ENCODE peak calls at places on chromosomes 11 and 22, in five cellular contexts. X is hepatocyte, S is HCT116, R is body of pancreas, P is GM23248. I is an unnamed sample.

GRCh38 chr22:19970479-19971275 is 29.1 kb upstream of the TXNRD2 start:
- DNase-seq in P (peak; percentile 68), R (peak; percentile 75), X (peak; percentile 74), S (no peak), I (peak; percentile 70)

GRCh38 chr11:6497069-6497839 is at the start of gene DNHD1:
- DNase-seq in R (no peak), X (no peak), S (no peak), P (no peak), I (no peak)

GRCh38 chr11:9250139-9250582 is 15.0 kb downstream of the DENND5A start:
- DNase-seq in S (no peak), R (no peak), X (no peak), P (no peak), I (peak; percentile 45)

GRCh38 chr11:31445621-31446020 is 63.8 kb downstream of the IMMP1L start:
- DNase-seq in S (no peak), R (no peak), X (no peak), P (no peak), I (no peak)

GRCh38 chr22:20946080-20946986 is 20.7 kb upstream of the AIFM3 start:
- DNase-seq in S (no peak), X (no peak), P (peak; percentile 60), R (no peak), I (no peak)

GRCh38 chr22:27456696-27457503 is 344.7 kb downstream of the MN1 start:
- DNase-seq in R (no peak), X (peak; percentile 62), S (no peak), P (peak; percentile 97), I (no peak)

GRCh38 chr11:10349806-10350205 is 44.9 kb downstream of the ADM start:
- DNase-seq in R (no peak), X (no peak), S (no peak), P (no peak), I (no peak)

GRCh38 chr11:133318221-133318620 is 214.1 kb downstream of the OPCML start:
- DNase-seq in X (no peak), R (no peak), S (no peak), P (no peak), I (no peak)

GRCh38 chr22:44671742-44672141 is 30.3 kb upstream of the PRR5 start:
- DNase-seq in P (peak; percentile 62), R (no peak), X (peak; percentile 83), S (no peak), I (no peak)

GRCh38 chr11:117375960-117376359 is 48.3 kb downstream of the CEP164 start:
- DNase-seq in X (no peak), P (no peak), S (no peak), R (no peak), I (no peak)

GRCh38 chr11:31060880-31061279 is 308.7 kb downstream of the DCDC1 start:
- DNase-seq in S (no peak), R (no peak), X (no peak), P (peak; percentile 55), I (peak; percentile 5)

GRCh38 chr11:10906521-10906920 is 48.7 kb upstream of the ZBED5 start:
- DNase-seq in X (no peak), R (no peak), P (peak; percentile 70), S (no peak), I (peak; percentile 86)

GRCh38 chr11:45399166-45399565 is 113.0 kb upstream of the SYT13 start:
- DNase-seq in X (no peak), R (no peak), S (no peak), P (no peak), I (no peak)

GRCh38 chr11:103484545-103484944 is 375.3 kb downstream of the DYNC2H1 start:
- DNase-seq in X (no peak), R (no peak), P (no peak), S (no peak), I (no peak)

GRCh38 chr11:49208006-49208721 is at the start of gene FOLH1:
- DNase-seq in R (peak; percentile 12), S (no peak), X (no peak), P (peak; percentile 24), I (no peak)

GRCh38 chr22:33896154-33896800 is 24.0 kb downstream of the LARGE1 start:
- DNase-seq in R (no peak), P (no peak), X (no peak), S (no peak), I (no peak)

GRCh38 chr11:82085493-82085892 is 648.2 kb downstream of the FAM181B start:
- DNase-seq in X (no peak), S (no peak), R (no peak), P (no peak), I (no peak)

GRCh38 chr11:109789911-109790310 is 303.3 kb upstream of the ZC3H12C start:
- DNase-seq in R (no peak), P (peak; percentile 54), S (no peak), X (no peak), I (no peak)

GRCh38 chr22:40919446-40919845 is 31.7 kb upstream of the RBX1 start:
- DNase-seq in P (peak; percentile 29), S (no peak), R (no peak), X (no peak), I (no peak)

GRCh38 chr22:32534252-32535215 is 59.9 kb downstream of the FBXO7 start:
- DNase-seq in X (peak; percentile 65), S (no peak), P (peak; percentile 85), R (peak; percentile 46), I (peak; percentile 17)

GRCh38 chr11:78465169-78465942 is 47.7 kb upstream of the GAB2 start:
- DNase-seq in X (no peak), S (no peak), P (no peak), R (no peak), I (no peak)

GRCh38 chr11:130436171-130436570 is 7.8 kb upstream of the ADAMTS8 start:
- DNase-seq in P (no peak), S (no peak), X (no peak), R (no peak), I (no peak)

GRCh38 chr11:46079662-46080061 is 41.6 kb downstream of the PHF21A start:
- DNase-seq in S (no peak), R (no peak), X (no peak), P (no peak), I (no peak)

GRCh38 chr11:63445720-63446119 is 45.2 kb downstream of the PLAAT5 start:
- DNase-seq in P (peak; percentile 67), S (no peak), R (no peak), X (no peak), I (no peak)

GRCh38 chr11:32893091-32893946 is 708 bp downstream of the QSER1 start:
- DNase-seq in X (peak; percentile 86), R (peak; percentile 53), S (no peak), P (peak; percentile 80), I (peak; percentile 79)

GRCh38 chr11:113618360-113618759 is 87.7 kb downstream of the TMPRSS5 start:
- DNase-seq in S (no peak), P (peak; percentile 81), X (no peak), R (no peak), I (no peak)

GRCh38 chr11:126969865-126970479 is 30.6 kb downstream of the KIRREL3 start:
- DNase-seq in P (peak; percentile 91), R (no peak), S (no peak), X (peak; percentile 34), I (peak; percentile 5)

GRCh38 chr11:8932564-8933180 is at the start of gene C11orf16:
- DNase-seq in S (no peak), X (no peak), R (no peak), P (no peak), I (peak; percentile 36)

GRCh38 chr11:119709638-119710346 is 19.2 kb downstream of the NECTIN1 start:
- DNase-seq in P (no peak), R (no peak), X (peak; percentile 75), S (no peak), I (peak; percentile 94)

GRCh38 chr11:116697011-116697410 is 75.8 kb downstream of the BUD13 start:
- DNase-seq in S (no peak), R (no peak), P (no peak), X (peak; percentile 44), I (no peak)

GRCh38 chr11:71459767-71460320 is 6.8 kb downstream of the NADSYN1 start:
- DNase-seq in P (no peak), S (no peak), X (no peak), R (no peak), I (no peak)

GRCh38 chr11:64566042-64566914 is 24.7 kb upstream of the SLC22A12 start:
- DNase-seq in S (peak; percentile 92), P (peak; percentile 88), R (peak; percentile 84), X (peak; percentile 90), I (peak; percentile 68)
- H3K4me3 ChIP-seq in S (peak overlapping the region; percentile 31), P (peak overlapping the region; percentile 58), R (no peak overlapping the region), X (no peak overlapping the region), I (peak overlapping the region; percentile 22)

GRCh38 chr22:29584975-29585374 is 4.1 kb upstream of the NIPSNAP1 start:
- DNase-seq in P (no peak), X (no peak), R (no peak), S (no peak), I (no peak)

GRCh38 chr22:29580200-29580810 is 608 bp downstream of the NIPSNAP1 start:
- DNase-seq in P (no peak), R (peak; percentile 29), X (peak; percentile 71), S (no peak), I (no peak)

GRCh38 chr22:29578462-29578861 is 2.5 kb downstream of the NIPSNAP1 start:
- DNase-seq in X (no peak), P (no peak), S (no peak), R (no peak), I (no peak)

GRCh38 chr22:29581799-29582198 is 886 bp upstream of the NIPSNAP1 start:
- DNase-seq in S (no peak), R (peak; percentile 27), P (no peak), X (no peak), I (no peak)
- H3K4me3 ChIP-seq in S (peak overlapping the region; percentile 97), R (no peak overlapping the region), P (peak overlapping the region; percentile 90), X (no peak overlapping the region), I (peak overlapping the region; percentile 84)

GRCh38 chr11:3840870-3841425 is at the start of gene RHOG:
- DNase-seq in R (peak; percentile 73), X (peak; percentile 89), P (peak; percentile 87), S (no peak), I (peak; percentile 76)

GRCh38 chr11:3837793-3838192 is 3.0 kb downstream of the RHOG start:
- DNase-seq in X (no peak), S (no peak), P (peak; percentile 50), R (no peak), I (no peak)

GRCh38 chr11:3840289-3840869 is 380 bp downstream of the RHOG start:
- DNase-seq in S (no peak), R (no peak), P (peak; percentile 38), X (peak; percentile 23), I (no peak)

GRCh38 chr11:3836903-3837302 is 3.9 kb downstream of the RHOG start:
- DNase-seq in P (no peak), S (no peak), R (no peak), X (no peak), I (no peak)

GRCh38 chr11:3838504-3838903 is 2.3 kb downstream of the RHOG start:
- DNase-seq in P (no peak), X (no peak), S (no peak), R (no peak), I (no peak)
- H3K4me3 ChIP-seq in P (no peak overlapping the region), X (no peak overlapping the region), S (no peak overlapping the region), R (no peak overlapping the region), I (no peak overlapping the region)

DNA sequence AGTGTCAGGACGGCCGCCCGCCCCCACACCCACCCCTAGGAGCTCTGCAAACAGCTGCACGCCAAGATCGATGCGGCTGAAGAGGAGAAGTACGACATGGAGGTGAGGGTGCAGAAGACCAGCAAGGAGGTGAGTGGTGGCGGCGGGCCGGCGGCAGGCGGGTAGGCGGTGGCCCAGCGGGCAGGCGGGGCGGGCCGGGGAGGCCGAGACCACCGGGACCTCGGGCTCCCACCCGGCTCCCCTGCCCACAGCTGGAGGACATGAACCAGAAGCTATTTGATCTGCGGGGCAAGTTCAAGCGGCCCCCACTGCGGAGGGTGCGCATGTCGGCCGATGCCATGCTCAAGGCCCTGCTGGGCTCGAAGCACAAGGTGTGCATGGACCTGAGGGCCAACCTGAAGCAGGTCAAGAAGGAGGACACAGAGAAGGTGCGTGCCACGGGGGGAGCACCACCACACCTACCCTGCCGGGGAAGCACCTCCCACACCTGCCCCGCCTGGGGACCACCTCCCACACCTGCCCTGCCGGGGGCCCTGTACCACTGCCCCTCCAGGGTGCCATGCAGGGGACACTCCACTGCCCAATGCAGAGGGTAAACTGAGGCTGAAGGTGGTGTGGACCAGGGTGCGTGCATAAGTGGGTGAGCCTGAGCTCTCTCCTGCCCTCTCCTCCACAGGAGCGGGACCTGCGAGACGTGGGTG is 2.1 kb downstream of the TNNI2 start:
- DNase-seq in P (no peak), R (no peak), S (no peak), X (no peak), I (no peak)
- H3K4me3 ChIP-seq in P (no peak overlapping the region), R (no peak overlapping the region), S (no peak overlapping the region), X (no peak overlapping the region), I (no peak overlapping the region)